ENCODE peak calls at places on chromosomes 3 and 15, in eight cellular contexts. K, W, Q, E, T, A, R and B are unnamed samples. For H3K27me3, the result is how much of the 10 kb centered on the place peaks cover.

GRCh38 chr3:63819151-63819398 is at the start of gene C3orf49:
- DNase-seq in A (no peak), Q (no peak), W (no peak), K (no peak), E (no peak), R (no peak), T (no peak), B (no peak)

GRCh38 chr3:109018828-109019227 is 65.1 kb upstream of the GUCA1C start:
- DNase-seq in Q (no peak), K (no peak), A (no peak), W (peak), T (no peak), R (no peak), E (no peak), B (no peak)

GRCh38 chr3:178083906-178084823 is 452.1 kb upstream of the KCNMB2 start:
- DNase-seq in Q (peak), T (peak), R (no peak), K (peak), E (no peak), A (no peak), W (peak), B (no peak)

GRCh38 chr3:136990826-136991225 is 33.0 kb downstream of the IL20RB start:
- DNase-seq in R (no peak), A (no peak), Q (no peak), W (no peak), E (no peak), T (no peak), K (no peak), B (no peak)

GRCh38 chr3:85939026-85939616 is 980.3 kb downstream of the CADM2 start:
- DNase-seq in E (no peak), T (no peak), K (no peak), A (no peak), W (no peak), Q (peak), R (no peak), B (no peak)

GRCh38 chr3:128603811-128604447 is 46.7 kb downstream of the RPN1 start:
- DNase-seq in T (no peak), A (no peak), Q (no peak), R (no peak), E (no peak), K (no peak), W (no peak), B (no peak)

GRCh38 chr3:194871143-194871863 is 185.6 kb downstream of the FAM43A start:
- DNase-seq in R (no peak), W (peak), Q (peak), A (peak), E (peak), K (peak), T (peak), B (peak)

GRCh38 chr15:100114100-100114499 is 227.7 kb downstream of the ADAMTS17 start:
- DNase-seq in A (peak), K (peak), T (no peak), W (no peak), Q (peak), E (peak), R (no peak), B (no peak)

GRCh38 chr15:77810180-77810579 is 177.5 kb upstream of the LINGO1 start:
- DNase-seq in W (no peak), A (no peak), E (no peak), Q (no peak), T (no peak), R (no peak), K (peak), B (no peak)

GRCh38 chr3:64972793-64973192 is 285.0 kb upstream of the ADAMTS9 start:
- DNase-seq in T (no peak), E (no peak), A (no peak), W (no peak), Q (peak), R (no peak), K (no peak), B (no peak)

GRCh38 chr3:129120254-129121004 is 1.2 kb downstream of the RAB43 start:
- DNase-seq in T (peak), A (peak), Q (peak), E (peak), K (peak), R (peak), W (peak), B (peak)

GRCh38 chr3:40310690-40311089 is 1.2 kb downstream of the EIF1B start:
- DNase-seq in R (no peak), W (no peak), T (no peak), A (no peak), K (peak), Q (peak), E (no peak), B (no peak)

GRCh38 chr3:52771702-52772101 is 962 bp upstream of the NEK4 start:
- DNase-seq in A (no peak), E (no peak), K (no peak), W (no peak), Q (no peak), T (no peak), R (no peak), B (no peak)

GRCh38 chr15:25437751-25438600 is 848 bp downstream of the UBE3A start:
- DNase-seq in K (peak), R (no peak), A (peak), Q (peak), T (peak), E (peak), W (peak), B (peak)

GRCh38 chr3:194370753-194371152 is 1.2 kb upstream of the LRRC15 start:
- DNase-seq in R (no peak), W (no peak), Q (no peak), A (no peak), E (no peak), K (no peak), T (no peak), B (no peak)

GRCh38 chr3:69443554-69443953 is 57.7 kb upstream of the FRMD4B start:
- DNase-seq in E (no peak), R (no peak), A (no peak), K (no peak), T (no peak), W (no peak), Q (peak), B (no peak)

GRCh38 chr3:177199206-177199765 is 2.0 kb upstream of the TBL1XR1 start:
- DNase-seq in R (no peak), W (no peak), Q (no peak), E (no peak), T (no peak), A (no peak), K (no peak), B (no peak)

GRCh38 chr3:40720863-40721262 is 196.1 kb downstream of the ZNF621 start:
- DNase-seq in T (no peak), A (no peak), K (no peak), E (no peak), Q (no peak), W (no peak), R (no peak), B (no peak)

GRCh38 chr3:9247361-9248231 is 1.9 kb downstream of the SRGAP3 start:
- DNase-seq in K (no peak), R (no peak), E (no peak), W (peak), Q (no peak), T (no peak), A (no peak), B (peak)

GRCh38 chr15:77532067-77532710 is 100.5 kb downstream of the LINGO1 start:
- DNase-seq in Q (no peak), E (peak), R (no peak), K (no peak), T (no peak), A (no peak), W (no peak), B (no peak)

DNA sequence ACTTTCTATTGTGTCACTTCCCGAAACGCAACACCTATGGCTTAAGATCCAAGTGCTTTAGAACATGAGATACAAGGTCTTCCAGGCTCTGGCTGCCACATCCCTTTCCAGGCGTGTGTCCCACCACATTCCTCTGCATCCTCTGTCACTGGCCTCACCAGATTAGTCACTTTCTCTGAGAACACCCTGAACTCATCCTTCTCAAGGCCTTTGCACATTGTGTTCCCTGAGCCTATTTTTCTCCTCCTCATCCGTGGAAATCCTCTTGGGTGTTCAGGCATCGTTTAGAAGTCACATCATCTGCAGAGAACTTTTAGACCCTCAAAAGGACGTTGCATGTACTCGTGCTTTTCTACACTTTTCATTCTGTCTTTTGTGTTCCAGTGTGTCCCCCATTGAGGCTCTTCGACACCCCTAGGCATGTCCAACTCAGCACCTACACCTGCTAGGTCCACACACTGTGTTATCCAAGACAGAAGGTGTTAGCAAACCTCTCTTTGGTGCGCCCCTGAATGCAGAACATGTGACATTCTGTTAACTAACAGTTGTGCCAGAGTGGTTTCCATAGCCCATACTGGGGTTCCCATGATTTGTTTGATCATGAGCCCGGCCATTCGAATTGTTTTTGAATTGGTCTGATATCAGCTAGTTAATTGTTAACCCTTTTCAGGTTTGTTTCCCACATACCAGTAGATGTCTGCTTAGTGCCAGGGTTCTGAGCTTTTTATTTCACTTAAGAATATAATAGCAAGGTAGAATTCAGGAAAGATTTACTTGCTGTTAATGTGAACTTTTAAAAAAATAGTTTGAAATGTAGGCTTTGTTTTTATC is 67.2 kb downstream of the LPP start:
- DNase-seq in T (no peak), W (no peak), E (no peak), Q (peak), R (no peak), K (no peak), A (peak), B (peak)
- H3K4me3 ChIP-seq in T (no peak), W (no peak), E (no peak), Q (no peak), R (no peak), K (no peak), A (no peak), B (no peak)

DNA sequence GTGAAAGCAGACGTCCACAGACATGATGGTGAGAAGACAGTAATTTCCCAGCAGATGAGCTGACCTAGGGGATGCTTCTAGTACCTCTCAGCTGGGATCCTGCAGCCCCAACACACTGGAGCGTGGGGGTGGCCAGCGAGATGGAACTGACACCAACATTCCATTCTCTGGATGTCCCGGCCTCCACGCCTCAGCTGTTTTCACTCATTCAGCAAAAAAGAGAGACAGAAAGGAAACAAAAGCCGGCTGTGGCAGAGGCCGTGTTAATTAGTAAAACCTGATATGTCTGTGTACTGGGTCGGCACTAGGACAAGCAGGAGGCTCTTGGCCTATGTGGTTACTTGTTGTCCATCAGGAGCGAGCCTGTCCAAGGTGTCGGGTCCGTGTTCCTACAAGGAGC is 82.6 kb upstream of the MYZAP start:
- DNase-seq in R (no peak), T (no peak), Q (no peak), E (no peak), K (peak), A (no peak), W (peak), B (no peak)
- H3K27me3 ChIP-seq in R (under half), T (under half), Q (under half), E (under half), K (under half), A (under half), W (under half), B (under half)

DNA sequence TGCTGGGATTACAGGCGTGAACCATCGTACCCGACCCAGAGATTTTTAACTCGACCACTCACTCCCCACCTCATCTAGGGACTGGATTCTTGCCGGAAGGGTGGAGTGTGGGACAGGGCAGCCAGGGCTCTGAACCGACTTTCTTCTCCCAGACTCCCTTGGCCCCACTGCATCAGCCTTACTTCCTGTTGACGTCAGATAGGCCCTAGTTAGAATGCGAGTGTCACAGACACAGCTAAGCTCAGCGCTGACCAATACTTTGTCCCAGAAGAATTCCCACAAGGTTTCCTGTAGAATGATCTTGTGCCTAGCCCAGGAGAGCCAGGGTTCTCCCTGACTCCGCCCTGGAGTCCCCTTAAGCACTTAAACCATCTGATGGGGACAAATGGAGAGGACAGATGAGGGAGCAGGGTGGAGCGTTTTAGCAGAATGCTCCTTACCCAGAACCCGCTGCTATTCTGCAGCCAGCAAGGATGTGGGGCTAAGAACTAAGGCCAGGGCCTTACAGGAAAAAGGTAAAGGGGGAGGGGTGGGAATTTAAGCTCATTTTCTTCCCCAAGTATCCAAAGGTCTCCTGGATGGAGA is 5.8 kb upstream of the TUSC2 start:
- DNase-seq in R (no peak), Q (peak), K (peak), T (no peak), W (no peak), A (no peak), E (no peak), B (no peak)
- H3K4me3 ChIP-seq in R (no peak), Q (no peak), K (no peak), T (no peak), W (no peak), A (no peak), E (no peak), B (no peak)

GRCh38 chr3:133895208-133896001 is at the start of gene RAB6B:
- DNase-seq in Q (peak), W (peak), A (no peak), R (no peak), T (no peak), E (no peak), K (peak), B (no peak)
- H3K27me3 ChIP-seq in Q (under half), W (under half), A (under half), R (under half), T (under half), E (under half), K (half or more), B (under half)

GRCh38 chr3:186152889-186153292 is 44.0 kb upstream of the ETV5 start:
- DNase-seq in T (no peak), E (no peak), A (no peak), Q (no peak), W (no peak), K (no peak), R (no peak), B (no peak)
- H3K4me3 ChIP-seq in T (no peak), E (no peak), A (no peak), Q (no peak), W (no peak), K (no peak), R (no peak), B (no peak)

DNA sequence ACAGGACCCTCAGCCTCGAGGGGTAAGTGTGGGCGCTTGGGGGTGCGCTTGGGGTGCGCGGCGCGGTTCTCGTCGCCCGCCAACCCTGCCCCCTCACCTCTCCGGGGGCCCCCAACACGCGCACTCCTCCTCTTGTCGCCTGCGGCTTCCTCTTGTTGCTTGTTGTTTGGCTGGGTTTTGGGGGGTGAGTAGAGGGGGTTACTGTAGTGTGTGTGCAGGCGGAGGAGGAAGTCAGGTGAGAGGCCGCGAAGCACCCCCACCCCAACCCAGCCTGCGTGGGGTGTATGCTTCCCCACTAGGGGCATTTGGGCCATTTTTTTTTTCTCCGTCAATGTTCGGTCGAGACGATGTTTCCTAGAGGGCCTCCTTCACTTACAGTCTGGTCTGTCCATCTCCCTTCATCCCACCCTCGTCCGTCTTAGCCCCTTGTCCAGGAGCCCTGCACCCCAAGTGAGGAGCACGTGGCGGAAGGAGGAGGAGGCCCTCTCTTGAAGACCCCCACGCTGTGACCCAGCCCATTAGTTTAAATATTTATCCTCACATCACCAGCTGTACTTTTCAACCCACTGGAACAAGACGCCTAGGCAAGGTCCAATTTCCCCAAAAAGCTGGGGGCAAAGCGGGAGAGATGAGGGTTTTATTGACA is 20.4 kb upstream of the SATB1 start:
- DNase-seq in A (peak), K (no peak), E (peak), W (peak), R (no peak), T (no peak), Q (no peak), B (peak)
- H3K27me3 ChIP-seq in A (under half), K (under half), E (under half), W (under half), R (under half), T (under half), Q (under half), B (under half)

GRCh38 chr3:42061711-42062408 is 29.3 kb upstream of the TRAK1 start:
- DNase-seq in K (peak), W (peak), E (no peak), Q (peak), T (peak), A (peak), R (no peak), B (peak)
- H3K4me3 ChIP-seq in K (no peak), W (no peak), E (no peak), Q (no peak), T (peak), A (no peak), R (no peak), B (no peak)

DNA sequence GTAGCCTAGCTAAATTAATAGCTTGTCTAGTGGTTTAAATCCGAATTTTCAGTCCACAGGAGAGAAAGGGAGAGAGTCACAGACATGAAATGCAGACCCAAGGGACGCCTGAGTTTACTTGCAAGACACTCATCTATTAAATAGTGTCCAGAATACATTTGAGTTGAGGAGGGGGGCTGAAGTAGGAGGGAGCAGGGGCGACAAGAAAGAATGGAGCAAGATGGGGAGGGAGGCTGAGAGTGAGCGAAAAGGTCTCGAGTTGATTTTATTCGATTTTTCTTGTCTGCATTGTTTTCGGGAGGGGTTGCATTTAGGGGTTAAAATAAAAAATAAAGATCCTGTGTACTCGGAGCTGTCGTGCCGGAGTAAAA is 4.2 kb upstream of the MECOM start:
- DNase-seq in Q (no peak), K (no peak), W (peak), A (no peak), T (no peak), E (no peak), R (no peak), B (no peak)
- H3K27me3 ChIP-seq in Q (under half), K (half or more), W (half or more), A (half or more), T (under half), E (under half), R (half or more), B (under half)

DNA sequence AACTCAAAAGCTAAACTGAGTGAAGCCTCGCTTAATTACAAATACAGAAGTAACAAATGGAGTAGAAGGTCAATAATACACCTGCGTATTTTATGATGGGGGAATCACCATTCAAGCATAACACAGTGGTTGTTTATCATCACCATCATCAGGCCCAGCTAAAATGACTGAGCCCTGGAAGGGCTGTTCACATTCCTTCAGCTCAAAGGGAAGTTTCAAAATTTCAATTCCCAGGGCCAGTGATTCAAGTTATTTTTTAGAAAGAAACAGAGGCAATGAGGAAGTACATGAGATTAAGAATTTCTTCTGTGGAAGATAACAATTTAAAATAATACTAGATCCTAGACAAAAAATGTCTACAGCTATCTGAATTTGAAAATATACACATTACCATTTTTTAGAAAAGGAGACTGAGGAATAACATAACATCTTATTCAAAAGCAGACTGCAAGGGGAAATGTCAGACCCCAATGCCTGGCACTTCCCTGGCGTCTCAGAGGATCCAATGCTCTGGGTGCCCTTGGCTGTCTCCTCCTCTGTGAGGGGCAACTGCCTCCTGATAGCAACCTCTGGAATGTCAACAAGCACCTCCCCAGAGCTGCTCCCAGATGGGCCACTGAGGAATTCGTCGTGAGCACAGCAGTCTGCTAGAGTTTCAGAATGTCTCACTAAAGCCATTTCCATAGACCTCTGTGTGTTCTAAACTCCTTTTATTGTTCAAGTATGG is 22.8 kb downstream of the EHD4 start:
- DNase-seq in K (peak), T (no peak), Q (no peak), E (no peak), W (peak), A (no peak), R (no peak), B (no peak)
- H3K4me3 ChIP-seq in K (no peak), T (no peak), Q (no peak), E (no peak), W (no peak), A (no peak), R (no peak), B (no peak)

GRCh38 chr3:12556243-12556722 is 604 bp upstream of the MKRN2 start:
- DNase-seq in R (no peak), Q (no peak), A (no peak), T (no peak), W (no peak), E (no peak), K (no peak), B (no peak)

GRCh38 chr3:12558706-12559105 is 1.8 kb downstream of the MKRN2 start:
- DNase-seq in Q (no peak), E (no peak), W (no peak), A (no peak), R (no peak), K (no peak), T (no peak), B (peak)

GRCh38 chr3:12559520-12559919 is 2.6 kb downstream of the MKRN2 start:
- DNase-seq in A (no peak), K (no peak), T (no peak), E (no peak), W (no peak), R (no peak), Q (no peak), B (no peak)

GRCh38 chr3:12556723-12557471 is at the start of gene MKRN2:
- DNase-seq in E (peak), W (peak), K (peak), T (peak), Q (peak), A (peak), R (peak), B (peak)

GRCh38 chr3:12557472-12558105 is 702 bp downstream of the MKRN2 start:
- DNase-seq in K (peak), E (no peak), R (no peak), A (no peak), W (no peak), T (no peak), Q (peak), B (peak)
- H3K27me3 ChIP-seq in K (under half), E (under half), R (under half), A (under half), W (under half), T (under half), Q (under half), B (under half)